ENCODE peak calls at places on chromosomes 16 and 17, in four cellular contexts. D is RCC 7860; H is amniotic stem cell; Y is stimulated activated CD4-positive, alpha-beta T cell treated with anti-CD3 and anti-CD28 coated beads, Interleukin-2, amount 100 ng/mL, for 48 hours. W is an unnamed sample.

GRCh38 chr17:77451894-77452852 is 311.4 kb downstream of the SEC14L1 start:
- DNase-seq in D (no peak), H (peak), Y (no peak), W (no peak)

GRCh38 chr17:27608330-27609230 is 22.4 kb upstream of the LGALS9 start:
- DNase-seq in D (no peak), H (no peak), Y (no peak), W (no peak)

GRCh38 chr16:25177831-25178688 is 38.7 kb upstream of the AQP8 start:
- DNase-seq in D (no peak), H (no peak), Y (no peak), W (no peak)

GRCh38 chr17:44400226-44400847 is 10.9 kb upstream of the ITGA2B start:
- DNase-seq in D (no peak), H (no peak), Y (no peak), W (no peak)

GRCh38 chr17:58316260-58316960 is 12.2 kb downstream of the TSPOAP1 start:
- DNase-seq in D (no peak), H (no peak), Y (no peak), W (no peak)

GRCh38 chr17:74042744-74043486 is 160.6 kb upstream of the RPL38 start:
- DNase-seq in D (peak), H (no peak), Y (peak), W (no peak)

GRCh38 chr16:23384878-23385277 is 68.1 kb downstream of the COG7 start:
- DNase-seq in D (no peak), H (no peak), Y (no peak), W (no peak)

GRCh38 chr16:26396511-26397235 is 670.1 kb upstream of the C16orf82 start:
- DNase-seq in D (no peak), H (no peak), Y (no peak), W (no peak)

GRCh38 chr17:61735807-61736206 is 127.5 kb downstream of the BRIP1 start:
- DNase-seq in D (no peak), H (no peak), Y (no peak), W (no peak)

GRCh38 chr17:76357597-76358158 is 4.0 kb upstream of the PRPSAP1 start:
- DNase-seq in D (no peak), H (no peak), Y (no peak), W (no peak)

GRCh38 chr16:3879258-3879886 is 1.1 kb downstream of the CREBBP start:
- DNase-seq in D (no peak), H (no peak), Y (no peak), W (no peak)

GRCh38 chr17:45948881-45949624 is 50.0 kb upstream of the STH start:
- DNase-seq in D (peak), H (peak), Y (peak), W (peak)

GRCh38 chr16:7270006-7270405 is 62.6 kb upstream of the RBFOX1 start:
- DNase-seq in D (no peak), H (no peak), Y (no peak), W (no peak)

GRCh38 chr16:89633064-89633631 is 19.7 kb downstream of the DPEP1 start:
- DNase-seq in D (peak), H (peak), Y (no peak), W (no peak)

GRCh38 chr16:3115011-3115410 is 2.6 kb downstream of the ZNF205 start:
- DNase-seq in D (no peak), H (no peak), Y (no peak), W (no peak)

GRCh38 chr17:38777641-38778250 is 21.6 kb downstream of the PIP4K2B start:
- DNase-seq in D (no peak), H (no peak), Y (no peak), W (no peak)

GRCh38 chr17:80068301-80069160 is 32.1 kb downstream of the CCDC40 start:
- DNase-seq in D (peak), H (no peak), Y (no peak), W (no peak)

GRCh38 chr16:4944333-4945281 is 7.7 kb upstream of the PPL start:
- DNase-seq in D (peak), H (peak), Y (no peak), W (no peak)

GRCh38 chr17:69246726-69247375 is 18.2 kb upstream of the ABCA10 start:
- DNase-seq in D (peak), H (peak), Y (no peak), W (no peak)

GRCh38 chr17:27318633-27319032 is 24.7 kb downstream of the WSB1 start:
- DNase-seq in D (no peak), H (no peak), Y (no peak), W (no peak)

GRCh38 chr16:1048442-1049112 is 24.0 kb upstream of the SSTR5 start:
- DNase-seq in D (no peak), H (no peak), Y (no peak), W (no peak)

W was measured in natural killer cell treated with Interleukin-12 subunit alpha and Interleukin-12 subunit beta and Interleukin-15 and Interleukin-18, amount 100 ng/mL, for 72 hours.